ENCODE peak calls at places on chromosomes 7 and 10, in six cellular contexts. One of them, this sample, is unnamed.
A peak's percentile ranks its signal among the peaks of the same experiment; 100 is the strongest.

GRCh38 chr7:94648731-94649130 is 7.2 kb downstream of the SGCE start:
- DNase-seq in fibroblast of mammary gland: no peak
- DNase-seq in nephron progenitor cell: no peak
- DNase-seq in HCT116: no peak
- DNase-seq in left ventricle myocardium inferior: no peak
- DNase-seq in AG09309: no peak
- DNase-seq in this sample: no peak

GRCh38 chr10:98425511-98426352 is 10.8 kb upstream of the PYROXD2 start:
- DNase-seq in fibroblast of mammary gland: peak; percentile 47
- DNase-seq in nephron progenitor cell: peak; percentile 60
- DNase-seq in HCT116: peak; percentile 48
- DNase-seq in left ventricle myocardium inferior: peak; percentile 40
- DNase-seq in AG09309: no peak
- DNase-seq in this sample: peak; percentile 67

GRCh38 chr10:125783957-125784356 is 8.3 kb upstream of the MMP21 start:
- DNase-seq in fibroblast of mammary gland: no peak
- DNase-seq in nephron progenitor cell: no peak
- DNase-seq in HCT116: no peak
- DNase-seq in left ventricle myocardium inferior: no peak
- DNase-seq in AG09309: no peak
- DNase-seq in this sample: no peak

GRCh38 chr7:44134943-44135628 is 6.0 kb downstream of the MYL7 start:
- DNase-seq in fibroblast of mammary gland: no peak
- DNase-seq in nephron progenitor cell: no peak
- DNase-seq in HCT116: no peak
- DNase-seq in left ventricle myocardium inferior: no peak
- DNase-seq in AG09309: no peak
- DNase-seq in this sample: no peak

GRCh38 chr7:157854066-157854891 is 517.5 kb downstream of the DNAJB6 start:
- DNase-seq in fibroblast of mammary gland: peak; percentile 54
- DNase-seq in nephron progenitor cell: no peak
- DNase-seq in HCT116: no peak
- DNase-seq in left ventricle myocardium inferior: peak; percentile 62
- DNase-seq in AG09309: no peak
- DNase-seq in this sample: no peak

GRCh38 chr10:49597426-49598163 is 12.5 kb upstream of the SLC18A3 start:
- DNase-seq in fibroblast of mammary gland: no peak
- DNase-seq in nephron progenitor cell: no peak
- DNase-seq in HCT116: no peak
- DNase-seq in left ventricle myocardium inferior: no peak
- DNase-seq in AG09309: no peak
- DNase-seq in this sample: no peak

GRCh38 chr7:154684651-154685563 is 318.0 kb downstream of the PAXIP1 start:
- DNase-seq in fibroblast of mammary gland: no peak
- DNase-seq in nephron progenitor cell: no peak
- DNase-seq in HCT116: no peak
- DNase-seq in left ventricle myocardium inferior: no peak
- DNase-seq in AG09309: no peak
- DNase-seq in this sample: no peak

GRCh38 chr7:64192775-64193174 is 14.2 kb upstream of the ZNF735 start:
- DNase-seq in fibroblast of mammary gland: no peak
- DNase-seq in nephron progenitor cell: no peak
- DNase-seq in HCT116: no peak
- DNase-seq in left ventricle myocardium inferior: no peak
- DNase-seq in AG09309: no peak
- DNase-seq in this sample: no peak

GRCh38 chr7:50210706-50211115 is 93.8 kb upstream of the IKZF1 start:
- DNase-seq in fibroblast of mammary gland: no peak
- DNase-seq in nephron progenitor cell: no peak
- DNase-seq in HCT116: no peak
- DNase-seq in left ventricle myocardium inferior: no peak
- DNase-seq in AG09309: no peak
- DNase-seq in this sample: no peak

GRCh38 chr7:27096756-27097514 is 1.1 kb upstream of the HOXA1 start:
- DNase-seq in fibroblast of mammary gland: peak; percentile 59
- DNase-seq in nephron progenitor cell: peak; percentile 48
- DNase-seq in HCT116: no peak
- DNase-seq in left ventricle myocardium inferior: no peak
- DNase-seq in AG09309: no peak
- DNase-seq in this sample: no peak

DNA sequence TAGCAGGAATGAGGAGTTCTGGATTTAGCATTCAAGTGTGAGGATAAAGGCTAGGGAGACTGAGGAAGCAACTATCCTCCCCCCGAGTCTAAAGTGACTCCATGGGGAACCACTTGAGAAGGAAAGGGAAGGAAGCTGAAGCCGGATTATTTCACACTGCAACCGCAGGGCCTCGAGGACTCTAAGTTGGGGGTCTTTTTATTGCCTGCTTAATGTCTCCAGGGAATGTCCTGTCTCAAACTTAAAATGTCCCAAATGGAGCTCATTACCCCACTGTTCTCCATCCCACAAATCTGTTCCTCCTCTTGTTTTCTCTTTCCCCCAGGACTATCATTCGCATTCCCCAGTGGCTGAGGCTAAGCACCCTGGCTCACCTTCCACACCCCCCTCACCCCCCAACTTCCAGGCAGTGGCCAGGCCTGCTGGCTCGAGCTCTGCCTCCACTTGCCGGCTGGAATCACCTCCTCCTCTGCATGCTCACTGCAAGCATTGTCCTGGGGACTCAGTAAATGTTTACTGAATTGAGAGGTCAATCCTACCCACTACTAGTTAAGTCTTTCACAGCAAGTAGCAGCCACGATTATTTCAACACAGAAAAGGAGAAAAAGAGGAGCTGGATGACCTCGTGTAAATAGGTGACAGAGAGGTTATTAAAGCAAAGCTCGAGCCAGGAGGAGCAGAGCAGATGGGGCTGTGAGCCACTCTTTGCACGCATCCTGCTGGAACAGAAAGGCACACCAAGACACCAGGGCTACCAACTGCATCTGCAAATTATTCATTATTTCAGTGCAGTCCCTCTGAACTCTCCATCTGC is 32.3 kb downstream of the HIPK2 start:
- DNase-seq in fibroblast of mammary gland: peak; percentile 57
- DNase-seq in nephron progenitor cell: no peak
- DNase-seq in HCT116: no peak
- DNase-seq in left ventricle myocardium inferior: no peak
- DNase-seq in AG09309: no peak
- DNase-seq in this sample: no peak
- TF ChIP-seq CTCF in fibroblast of mammary gland: no peak
- TF ChIP-seq CTCF in nephron progenitor cell: no peak
- TF ChIP-seq CTCF in HCT116: no peak
- TF ChIP-seq CTCF in left ventricle myocardium inferior: no peak
- TF ChIP-seq CTCF in AG09309: no peak
- TF ChIP-seq CTCF in this sample: no peak

DNA sequence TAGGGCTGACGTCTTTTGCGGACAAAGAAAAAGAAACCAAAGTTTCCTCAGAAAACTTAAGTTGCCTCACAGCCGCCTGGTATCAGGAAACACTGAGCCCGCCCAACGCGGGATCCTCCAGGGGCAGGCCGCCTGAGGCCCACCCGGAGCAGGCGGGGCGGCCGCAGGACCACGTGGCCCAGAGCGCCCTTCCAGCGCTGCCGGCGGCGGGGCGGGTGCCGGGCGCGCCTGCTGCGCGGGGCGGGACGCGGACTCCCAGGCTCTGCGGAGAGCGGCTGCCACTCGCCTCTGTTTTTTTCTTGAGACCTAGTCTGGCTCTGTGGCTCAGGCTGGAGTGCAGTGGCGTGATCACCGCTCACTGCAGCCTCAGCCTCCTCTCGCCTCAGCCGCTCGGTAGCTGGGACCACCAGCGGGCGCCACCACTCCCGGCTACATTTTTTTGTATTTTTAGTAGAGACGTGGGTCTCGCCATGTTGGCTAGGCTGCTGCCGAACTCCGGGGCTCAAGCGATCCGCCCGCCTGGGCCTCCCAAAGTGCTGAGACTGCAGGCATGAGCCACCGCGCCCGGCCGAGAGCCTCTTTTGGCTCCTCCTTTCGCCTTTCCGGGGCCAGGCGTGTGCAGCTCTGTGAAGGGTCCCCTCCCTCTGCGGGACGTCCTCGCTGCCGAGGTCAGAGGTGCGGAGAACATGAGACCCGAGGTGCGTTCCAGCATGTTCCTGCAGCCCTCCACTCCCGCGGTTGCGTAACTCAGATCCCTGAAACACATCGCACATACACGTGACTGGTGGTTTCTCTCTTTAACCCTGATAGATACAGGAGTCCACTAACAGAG is 11.6 kb upstream of the HNRNPF start:
- DNase-seq in fibroblast of mammary gland: peak; percentile 85
- DNase-seq in nephron progenitor cell: peak; percentile 67
- DNase-seq in HCT116: no peak
- DNase-seq in left ventricle myocardium inferior: peak; percentile 90
- DNase-seq in AG09309: no peak
- DNase-seq in this sample: peak; percentile 59
- TF ChIP-seq CTCF in fibroblast of mammary gland: no peak
- TF ChIP-seq CTCF in nephron progenitor cell: no peak
- TF ChIP-seq CTCF in HCT116: no peak
- TF ChIP-seq CTCF in left ventricle myocardium inferior: peak; percentile 35
- TF ChIP-seq CTCF in AG09309: peak; percentile 14
- TF ChIP-seq CTCF in this sample: no peak

DNA sequence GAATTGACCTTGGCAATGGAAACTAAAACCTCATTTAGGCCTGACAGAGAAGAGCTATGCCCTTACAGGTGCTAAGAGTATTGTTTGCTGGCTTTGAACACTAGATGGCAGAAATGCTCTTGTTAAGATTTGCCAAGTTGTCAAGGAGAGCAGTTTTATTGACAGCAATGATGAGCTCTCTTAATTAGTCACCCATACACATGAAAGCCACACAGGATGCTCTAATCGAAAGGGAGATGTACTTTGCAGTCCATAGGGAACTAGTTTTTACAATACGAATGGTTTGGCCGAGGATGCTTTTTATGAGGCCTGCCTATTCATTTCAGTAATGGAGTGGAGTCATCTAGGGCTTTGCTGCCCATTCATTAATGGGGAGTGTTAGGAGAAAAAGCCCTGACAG is 45.4 kb upstream of the MBL2 start:
- DNase-seq in fibroblast of mammary gland: peak; percentile 25
- DNase-seq in nephron progenitor cell: peak; percentile 10
- DNase-seq in HCT116: peak; percentile 41
- DNase-seq in left ventricle myocardium inferior: no peak
- DNase-seq in AG09309: peak; percentile 23
- DNase-seq in this sample: peak; percentile 21
- TF ChIP-seq CTCF in fibroblast of mammary gland: peak; percentile 37
- TF ChIP-seq CTCF in nephron progenitor cell: peak; percentile 57
- TF ChIP-seq CTCF in HCT116: no peak
- TF ChIP-seq CTCF in left ventricle myocardium inferior: peak; percentile 59
- TF ChIP-seq CTCF in AG09309: peak; percentile 66
- TF ChIP-seq CTCF in this sample: peak; percentile 20

DNA sequence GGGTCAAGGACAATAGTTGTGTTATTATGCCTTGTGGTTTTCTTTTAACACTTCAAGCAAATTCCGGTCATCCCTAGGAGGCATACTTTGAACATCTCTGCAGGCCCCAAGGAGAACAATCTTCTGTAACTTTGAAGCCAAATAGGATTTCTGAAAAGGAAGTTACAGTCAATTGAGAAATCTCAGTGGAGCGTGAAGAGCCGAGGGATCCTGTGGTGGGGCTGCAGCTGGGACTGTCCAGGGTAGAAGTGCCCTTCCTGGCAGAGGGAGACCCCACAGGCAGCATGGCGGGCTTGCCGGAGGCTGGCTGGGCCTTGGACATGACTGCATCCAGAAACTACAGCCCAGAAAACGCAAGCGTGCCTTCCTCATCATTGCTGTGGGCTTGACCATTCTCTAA is 179.7 kb downstream of the PTPN20 start:
- DNase-seq in fibroblast of mammary gland: no peak
- DNase-seq in nephron progenitor cell: no peak
- DNase-seq in HCT116: no peak
- DNase-seq in left ventricle myocardium inferior: no peak
- DNase-seq in AG09309: no peak
- DNase-seq in this sample: no peak
- TF ChIP-seq CTCF in fibroblast of mammary gland: no peak
- TF ChIP-seq CTCF in nephron progenitor cell: no peak
- TF ChIP-seq CTCF in HCT116: no peak
- TF ChIP-seq CTCF in left ventricle myocardium inferior: no peak
- TF ChIP-seq CTCF in AG09309: no peak
- TF ChIP-seq CTCF in this sample: no peak

DNA sequence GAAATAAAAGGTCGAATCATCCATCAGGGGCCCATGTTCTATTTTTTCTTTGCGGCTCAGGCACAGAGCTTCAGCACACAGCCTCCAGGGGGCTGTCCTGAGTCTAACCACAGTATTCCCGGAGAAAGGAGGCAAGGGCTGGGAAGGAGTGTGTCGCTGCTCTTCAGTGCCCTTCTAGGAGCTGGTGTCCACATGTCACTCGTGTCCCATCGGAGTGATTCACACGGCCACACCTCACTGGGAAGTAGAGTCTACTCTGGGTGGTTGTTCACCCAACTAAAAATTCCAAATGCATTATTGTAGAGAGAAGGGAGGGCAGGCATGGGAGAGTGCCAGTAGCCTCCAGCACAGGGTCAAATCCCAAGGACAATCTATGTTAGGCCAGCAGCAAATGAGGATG is 114.8 kb upstream of the LANCL2 start:
- DNase-seq in fibroblast of mammary gland: peak; percentile 25
- DNase-seq in nephron progenitor cell: no peak
- DNase-seq in HCT116: peak; percentile 48
- DNase-seq in left ventricle myocardium inferior: no peak
- DNase-seq in AG09309: no peak
- DNase-seq in this sample: peak; percentile 68
- TF ChIP-seq CTCF in fibroblast of mammary gland: peak; percentile 61
- TF ChIP-seq CTCF in nephron progenitor cell: peak; percentile 50
- TF ChIP-seq CTCF in HCT116: peak; percentile 42
- TF ChIP-seq CTCF in left ventricle myocardium inferior: peak; percentile 63
- TF ChIP-seq CTCF in AG09309: peak; percentile 56
- TF ChIP-seq CTCF in this sample: peak; percentile 45

DNA sequence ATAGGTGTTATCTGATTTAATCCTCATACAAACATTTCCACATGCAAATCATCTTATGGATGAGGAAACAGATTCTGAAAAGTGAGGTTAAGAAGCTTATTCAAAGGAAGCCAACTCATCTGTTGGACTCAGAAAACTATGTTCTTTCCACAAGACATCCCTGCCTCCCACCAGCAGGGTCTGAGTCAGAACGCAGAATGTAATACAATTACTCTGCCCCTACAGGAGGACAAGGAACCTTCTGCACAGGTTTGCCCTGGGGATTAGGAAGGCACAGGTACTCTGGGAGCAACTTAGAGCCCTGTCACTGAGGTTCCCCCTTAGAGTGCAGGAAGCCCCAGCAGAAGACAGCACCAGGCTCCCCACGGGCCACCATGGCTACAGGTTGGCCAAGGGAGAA is 255.7 kb downstream of the TNS3 start:
- DNase-seq in fibroblast of mammary gland: peak; percentile 88
- DNase-seq in nephron progenitor cell: no peak
- DNase-seq in HCT116: no peak
- DNase-seq in left ventricle myocardium inferior: no peak
- DNase-seq in AG09309: peak; percentile 28
- DNase-seq in this sample: no peak
- TF ChIP-seq CTCF in fibroblast of mammary gland: peak; percentile 51
- TF ChIP-seq CTCF in nephron progenitor cell: no peak
- TF ChIP-seq CTCF in HCT116: no peak
- TF ChIP-seq CTCF in left ventricle myocardium inferior: no peak
- TF ChIP-seq CTCF in AG09309: peak; percentile 48
- TF ChIP-seq CTCF in this sample: no peak

This sample was measured in endothelial cell.